ENCODE peak calls at places on chromosomes 4 and X, in six cellular contexts. One of them, this sample, is unnamed.

GRCh38 chrX:48937065-48937907 is 18.5 kb upstream of the PIM2 start:
- DNase-seq in HL-60: peak; percentile 86
- DNase-seq in lower leg skin: peak; percentile 20
- DNase-seq in GM23338: peak; percentile 56
- DNase-seq in fibroblast of pulmonary artery: peak; percentile 14
- DNase-seq in AG10803: no peak
- DNase-seq in this sample: peak; percentile 82

GRCh38 chr4:113674733-113675132 is 86.8 kb downstream of the CAMK2D start:
- DNase-seq in lower leg skin: no peak
- DNase-seq in HL-60: no peak
- DNase-seq in AG10803: no peak
- DNase-seq in GM23338: no peak
- DNase-seq in fibroblast of pulmonary artery: no peak
- DNase-seq in this sample: no peak

GRCh38 chrX:118251251-118251650 is 94.7 kb upstream of the WDR44 start:
- DNase-seq in lower leg skin: peak; percentile 13
- DNase-seq in fibroblast of pulmonary artery: no peak
- DNase-seq in AG10803: peak; percentile 37
- DNase-seq in HL-60: no peak
- DNase-seq in GM23338: no peak
- DNase-seq in this sample: no peak

GRCh38 chr4:145530662-145531061 is 49.0 kb downstream of the SMAD1 start:
- DNase-seq in AG10803: no peak
- DNase-seq in HL-60: no peak
- DNase-seq in fibroblast of pulmonary artery: no peak
- DNase-seq in lower leg skin: no peak
- DNase-seq in GM23338: no peak
- DNase-seq in this sample: no peak

GRCh38 chr4:3807861-3808521 is 41.8 kb downstream of the ADRA2C start:
- DNase-seq in HL-60: no peak
- DNase-seq in fibroblast of pulmonary artery: no peak
- DNase-seq in GM23338: peak; percentile 38
- DNase-seq in lower leg skin: no peak
- DNase-seq in AG10803: no peak
- DNase-seq in this sample: no peak

GRCh38 chrX:151814767-151815166 is 80.2 kb downstream of the CNGA2 start:
- DNase-seq in lower leg skin: no peak
- DNase-seq in AG10803: no peak
- DNase-seq in fibroblast of pulmonary artery: no peak
- DNase-seq in GM23338: no peak
- DNase-seq in HL-60: no peak
- DNase-seq in this sample: no peak

GRCh38 chr4:127634181-127634580 is 1.4 kb downstream of the INTU start:
- DNase-seq in fibroblast of pulmonary artery: peak; percentile 77
- DNase-seq in AG10803: peak; percentile 75
- DNase-seq in lower leg skin: no peak
- DNase-seq in GM23338: no peak
- DNase-seq in HL-60: no peak
- DNase-seq in this sample: peak; percentile 64

GRCh38 chrX:54695231-54695630 is 102.8 kb downstream of the ITIH6 start:
- DNase-seq in AG10803: no peak
- DNase-seq in fibroblast of pulmonary artery: peak; percentile 17
- DNase-seq in HL-60: no peak
- DNase-seq in GM23338: peak; percentile 15
- DNase-seq in lower leg skin: no peak
- DNase-seq in this sample: no peak

GRCh38 chrX:134623293-134624045 is 34.8 kb downstream of the PLAC1 start:
- DNase-seq in fibroblast of pulmonary artery: peak; percentile 59
- DNase-seq in lower leg skin: no peak
- DNase-seq in AG10803: no peak
- DNase-seq in HL-60: no peak
- DNase-seq in GM23338: no peak
- DNase-seq in this sample: peak; percentile 24

GRCh38 chr4:55297346-55297745 is 48.7 kb upstream of the SRD5A3 start:
- DNase-seq in fibroblast of pulmonary artery: no peak
- DNase-seq in lower leg skin: no peak
- DNase-seq in GM23338: no peak
- DNase-seq in AG10803: no peak
- DNase-seq in HL-60: no peak
- DNase-seq in this sample: peak; percentile 31

DNA sequence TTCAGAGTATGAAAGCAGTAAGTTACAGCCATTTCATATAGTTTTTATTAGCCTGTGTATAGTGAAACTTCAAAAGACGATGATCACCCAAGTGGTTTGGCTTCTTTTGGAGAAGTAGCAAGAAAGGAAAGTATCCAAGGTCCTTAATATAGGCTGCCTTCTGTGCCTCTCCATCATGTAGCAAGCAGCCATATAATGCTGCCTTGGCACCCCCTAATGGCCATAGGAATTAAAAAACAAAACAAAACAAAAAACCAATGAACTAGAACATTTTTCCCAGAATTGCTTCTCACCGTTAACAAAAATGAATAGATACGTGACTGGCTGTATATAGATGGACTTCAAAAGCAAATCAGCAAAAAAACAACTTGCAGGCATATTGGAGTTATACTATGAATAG is 18.9 kb downstream of the LAMP2 start:
- DNase-seq in AG10803: peak; percentile 3
- DNase-seq in GM23338: peak; percentile 15
- DNase-seq in HL-60: no peak
- DNase-seq in lower leg skin: no peak
- DNase-seq in fibroblast of pulmonary artery: no peak
- DNase-seq in this sample: no peak
- TF ChIP-seq CTCF in AG10803: peak; percentile 18
- TF ChIP-seq CTCF in GM23338: peak; percentile 39
- TF ChIP-seq CTCF in HL-60: no peak
- TF ChIP-seq CTCF in lower leg skin: no peak
- TF ChIP-seq CTCF in fibroblast of pulmonary artery: peak; percentile 32
- TF ChIP-seq CTCF in this sample: peak; percentile 17

DNA sequence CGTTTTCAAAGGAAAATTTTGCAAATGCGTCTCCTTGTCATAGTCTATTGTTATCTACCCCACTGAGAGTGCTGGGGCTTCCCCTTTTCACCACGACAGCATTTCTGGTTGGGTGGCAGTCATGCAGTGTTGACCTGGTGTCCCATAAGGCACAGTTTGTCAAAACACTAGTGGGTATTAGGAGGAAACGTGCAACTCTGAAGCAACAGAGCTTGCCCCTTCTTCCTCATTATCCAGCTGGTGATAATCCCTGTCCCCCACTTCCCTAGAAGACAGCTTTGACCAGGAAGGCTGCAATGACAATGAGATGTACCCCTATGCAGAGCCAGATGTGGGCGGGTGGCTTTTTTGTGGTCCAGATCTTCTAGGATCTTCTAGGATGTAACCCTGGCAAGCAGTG is 1.8 kb downstream of the TBC1D1 start:
- DNase-seq in AG10803: no peak
- DNase-seq in HL-60: peak; percentile 71
- DNase-seq in lower leg skin: no peak
- DNase-seq in GM23338: no peak
- DNase-seq in fibroblast of pulmonary artery: no peak
- DNase-seq in this sample: no peak
- H3K4me3 ChIP-seq in AG10803: no peak overlapping the region
- H3K4me3 ChIP-seq in HL-60: no peak overlapping the region
- H3K4me3 ChIP-seq in lower leg skin: no peak overlapping the region
- H3K4me3 ChIP-seq in GM23338: no peak overlapping the region
- H3K4me3 ChIP-seq in fibroblast of pulmonary artery: no peak overlapping the region
- H3K4me3 ChIP-seq in this sample: no peak overlapping the region

DNA sequence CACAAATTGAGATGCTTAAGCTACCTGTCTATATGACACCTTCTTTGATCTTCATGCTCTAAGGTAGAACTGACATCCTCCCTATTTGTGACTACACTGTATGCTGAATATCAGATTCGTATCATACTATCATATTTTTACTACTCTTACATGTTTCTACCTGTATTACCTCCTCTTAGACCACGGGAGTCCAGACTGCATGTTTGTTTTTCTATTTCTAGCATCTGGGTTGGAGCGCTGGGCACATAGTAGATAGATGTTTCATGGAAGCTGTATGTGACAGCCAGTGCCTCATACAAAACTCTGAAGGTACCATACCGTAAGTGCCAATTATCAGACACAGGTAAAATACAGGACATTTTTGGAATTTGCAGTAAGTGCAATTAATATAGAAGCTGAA is 47.6 kb downstream of the ATP10D start:
- DNase-seq in HL-60: no peak
- DNase-seq in fibroblast of pulmonary artery: no peak
- DNase-seq in AG10803: no peak
- DNase-seq in lower leg skin: no peak
- DNase-seq in GM23338: no peak
- DNase-seq in this sample: no peak
- TF ChIP-seq CTCF in HL-60: no peak
- TF ChIP-seq CTCF in fibroblast of pulmonary artery: no peak
- TF ChIP-seq CTCF in AG10803: no peak
- TF ChIP-seq CTCF in lower leg skin: no peak
- TF ChIP-seq CTCF in GM23338: no peak
- TF ChIP-seq CTCF in this sample: no peak

DNA sequence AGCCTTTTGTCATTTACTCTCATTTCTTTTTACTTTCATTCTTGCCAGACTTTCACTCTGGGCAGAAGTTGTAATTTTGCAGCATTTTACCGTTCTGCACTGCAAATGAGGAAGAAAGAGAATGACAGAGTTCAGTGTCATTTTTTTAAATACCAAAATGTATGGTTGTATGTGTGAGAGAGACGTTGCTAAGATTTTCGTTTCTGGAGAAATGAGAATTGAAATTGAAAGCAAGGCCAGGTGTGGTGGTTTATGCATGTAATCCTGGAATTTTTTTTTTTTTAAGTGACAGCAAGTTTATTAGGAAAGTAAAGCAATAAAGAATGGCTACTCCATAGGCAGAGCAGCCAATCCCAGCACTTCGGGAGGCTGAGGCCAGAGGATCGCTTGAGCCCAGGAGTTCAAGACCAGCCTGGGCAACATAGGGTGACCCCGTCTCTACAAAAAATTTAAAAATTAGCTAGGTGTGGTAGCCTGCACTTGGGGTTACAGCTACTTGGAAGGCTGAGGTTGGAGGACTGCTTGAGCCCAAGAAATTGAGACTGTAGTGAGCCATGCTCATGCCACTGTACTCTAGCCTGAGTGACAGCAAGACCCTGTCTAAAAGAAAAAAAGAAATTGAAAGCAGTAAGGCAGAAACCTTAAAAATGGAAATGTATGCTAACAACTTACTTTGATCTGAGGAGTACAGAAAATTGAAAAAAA is 12.9 kb downstream of the DCK start:
- DNase-seq in lower leg skin: no peak
- DNase-seq in HL-60: no peak
- DNase-seq in AG10803: no peak
- DNase-seq in fibroblast of pulmonary artery: no peak
- DNase-seq in GM23338: no peak
- DNase-seq in this sample: no peak
- H3K4me3 ChIP-seq in lower leg skin: no peak overlapping the region
- H3K4me3 ChIP-seq in HL-60: no peak overlapping the region
- H3K4me3 ChIP-seq in AG10803: no peak overlapping the region
- H3K4me3 ChIP-seq in fibroblast of pulmonary artery: no peak overlapping the region
- H3K4me3 ChIP-seq in GM23338: no peak overlapping the region
- H3K4me3 ChIP-seq in this sample: no peak overlapping the region

GRCh38 chr4:122602277-122603142 is 18.4 kb downstream of the IL21 start:
- DNase-seq in HL-60: no peak
- DNase-seq in AG10803: peak; percentile 64
- DNase-seq in fibroblast of pulmonary artery: peak; percentile 70
- DNase-seq in GM23338: peak; percentile 73
- DNase-seq in lower leg skin: no peak
- DNase-seq in this sample: peak; percentile 60
- TF ChIP-seq CTCF in HL-60: no peak
- TF ChIP-seq CTCF in AG10803: peak; percentile 57
- TF ChIP-seq CTCF in fibroblast of pulmonary artery: peak; percentile 53
- TF ChIP-seq CTCF in GM23338: peak; percentile 65
- TF ChIP-seq CTCF in lower leg skin: no peak
- TF ChIP-seq CTCF in this sample: peak; percentile 52

GRCh38 chr4:154414796-154415195 is 76.8 kb downstream of the DCHS2 start:
- DNase-seq in AG10803: no peak
- DNase-seq in HL-60: no peak
- DNase-seq in lower leg skin: no peak
- DNase-seq in GM23338: no peak
- DNase-seq in fibroblast of pulmonary artery: no peak
- DNase-seq in this sample: no peak

GRCh38 chr4:154415313-154415712 is 76.3 kb downstream of the DCHS2 start:
- DNase-seq in fibroblast of pulmonary artery: no peak
- DNase-seq in HL-60: no peak
- DNase-seq in GM23338: peak; percentile 51
- DNase-seq in lower leg skin: no peak
- DNase-seq in AG10803: no peak
- DNase-seq in this sample: no peak

GRCh38 chr4:154421618-154422017 is 70.0 kb downstream of the DCHS2 start:
- DNase-seq in lower leg skin: no peak
- DNase-seq in GM23338: no peak
- DNase-seq in HL-60: no peak
- DNase-seq in AG10803: no peak
- DNase-seq in fibroblast of pulmonary artery: no peak
- DNase-seq in this sample: no peak

GRCh38 chr4:154416183-154416543 is 75.4 kb downstream of the DCHS2 start:
- DNase-seq in AG10803: no peak
- DNase-seq in fibroblast of pulmonary artery: no peak
- DNase-seq in GM23338: peak; percentile 76
- DNase-seq in lower leg skin: no peak
- DNase-seq in HL-60: no peak
- DNase-seq in this sample: no peak

GRCh38 chr4:154417358-154417673 is 74.3 kb downstream of the DCHS2 start:
- DNase-seq in HL-60: no peak
- DNase-seq in AG10803: no peak
- DNase-seq in lower leg skin: no peak
- DNase-seq in GM23338: no peak
- DNase-seq in fibroblast of pulmonary artery: no peak
- DNase-seq in this sample: no peak
- H3K4me3 ChIP-seq in HL-60: no peak overlapping the region
- H3K4me3 ChIP-seq in AG10803: peak overlapping the region; percentile 60
- H3K4me3 ChIP-seq in lower leg skin: no peak overlapping the region
- H3K4me3 ChIP-seq in GM23338: peak overlapping the region; percentile 67
- H3K4me3 ChIP-seq in fibroblast of pulmonary artery: peak overlapping the region; percentile 58
- H3K4me3 ChIP-seq in this sample: no peak overlapping the region

GRCh38 chrX:153956044-153956907 is 11.8 kb upstream of the RENBP start:
- DNase-seq in fibroblast of pulmonary artery: no peak
- DNase-seq in HL-60: no peak
- DNase-seq in lower leg skin: no peak
- DNase-seq in AG10803: no peak
- DNase-seq in GM23338: no peak
- DNase-seq in this sample: no peak
- TF ChIP-seq CTCF in fibroblast of pulmonary artery: no peak
- TF ChIP-seq CTCF in HL-60: no peak
- TF ChIP-seq CTCF in lower leg skin: no peak
- TF ChIP-seq CTCF in AG10803: no peak
- TF ChIP-seq CTCF in GM23338: no peak
- TF ChIP-seq CTCF in this sample: no peak

DNA sequence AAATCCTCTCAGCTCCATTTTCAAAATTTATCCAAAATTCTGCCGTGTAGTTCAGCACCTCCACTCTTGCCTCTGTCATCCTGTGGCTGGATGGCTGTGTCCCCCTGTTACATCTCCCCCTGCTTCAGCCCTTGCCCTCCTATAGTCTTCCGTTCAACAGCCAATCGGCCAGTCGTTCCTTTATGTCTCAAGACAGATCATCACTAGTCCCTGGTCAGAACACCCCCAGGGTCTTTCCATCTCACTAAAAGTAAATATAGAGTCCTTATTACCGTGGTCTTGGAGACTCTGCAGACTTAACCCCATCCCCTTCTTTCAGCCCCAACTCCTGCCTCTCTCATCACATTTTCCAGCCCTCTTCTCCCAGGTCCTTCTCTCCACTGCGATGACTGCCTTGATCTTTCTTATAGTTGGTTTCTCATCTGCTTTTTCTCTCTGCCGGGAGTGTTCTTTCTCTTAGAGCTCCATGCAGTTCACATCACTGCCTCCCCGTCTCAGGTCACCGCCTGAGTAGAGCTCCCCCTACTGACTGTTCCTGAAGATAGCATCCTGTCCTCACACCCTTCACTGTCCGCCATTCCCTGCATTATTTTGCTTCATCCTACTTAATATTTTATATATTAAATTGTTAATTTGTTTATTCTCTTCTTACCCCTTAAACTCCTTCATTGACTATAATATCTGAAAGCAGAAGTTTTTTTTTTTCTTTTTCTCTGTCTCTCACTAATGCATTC is 736.9 kb upstream of the MAGEB2 start:
- DNase-seq in fibroblast of pulmonary artery: peak; percentile 48
- DNase-seq in AG10803: peak; percentile 24
- DNase-seq in GM23338: peak; percentile 60
- DNase-seq in lower leg skin: no peak
- DNase-seq in HL-60: peak; percentile 13
- DNase-seq in this sample: peak; percentile 7
- H3K4me3 ChIP-seq in fibroblast of pulmonary artery: no peak overlapping the region
- H3K4me3 ChIP-seq in AG10803: no peak overlapping the region
- H3K4me3 ChIP-seq in GM23338: no peak overlapping the region
- H3K4me3 ChIP-seq in lower leg skin: no peak overlapping the region
- H3K4me3 ChIP-seq in HL-60: no peak overlapping the region
- H3K4me3 ChIP-seq in this sample: no peak overlapping the region